ENCODE peak calls at places on chromosome 15, in seven cellular contexts. One of them, this sample, is unnamed.
A peak's percentile ranks its signal among the peaks of the same experiment; 100 is the strongest.

GRCh38 chr15:75051161-75051560 is 27.8 kb downstream of the PPCDC start:
- DNase-seq in iPS DF 6.9: no peak
- DNase-seq in Karpas-422: no peak
- DNase-seq in transverse colon: no peak
- DNase-seq in naive thymus-derived CD4-positive, alpha-beta T cell: no peak
- DNase-seq in brain microvascular endothelial cell: no peak
- DNase-seq in CD8-positive, alpha-beta memory T cell: no peak
- DNase-seq in this sample: no peak

GRCh38 chr15:79815468-79815867 is 81.3 kb downstream of the MTHFS start:
- DNase-seq in naive thymus-derived CD4-positive, alpha-beta T cell: no peak
- DNase-seq in iPS DF 6.9: no peak
- DNase-seq in Karpas-422: no peak
- DNase-seq in CD8-positive, alpha-beta memory T cell: no peak
- DNase-seq in brain microvascular endothelial cell: no peak
- DNase-seq in transverse colon: no peak
- DNase-seq in this sample: no peak

GRCh38 chr15:69996842-69997478 is 100.8 kb downstream of the TLE3 start:
- DNase-seq in Karpas-422: no peak
- DNase-seq in iPS DF 6.9: no peak
- DNase-seq in naive thymus-derived CD4-positive, alpha-beta T cell: no peak
- DNase-seq in CD8-positive, alpha-beta memory T cell: no peak
- DNase-seq in transverse colon: peak; percentile 82
- DNase-seq in brain microvascular endothelial cell: no peak
- DNase-seq in this sample: peak; percentile 70

GRCh38 chr15:98381446-98381845 is 266.9 kb upstream of the IGF1R start:
- DNase-seq in CD8-positive, alpha-beta memory T cell: no peak
- DNase-seq in brain microvascular endothelial cell: no peak
- DNase-seq in iPS DF 6.9: no peak
- DNase-seq in Karpas-422: no peak
- DNase-seq in transverse colon: no peak
- DNase-seq in naive thymus-derived CD4-positive, alpha-beta T cell: no peak
- DNase-seq in this sample: no peak

GRCh38 chr15:35161694-35162093 is 76.6 kb upstream of the NANOGP8 start:
- DNase-seq in brain microvascular endothelial cell: no peak
- DNase-seq in iPS DF 6.9: no peak
- DNase-seq in naive thymus-derived CD4-positive, alpha-beta T cell: no peak
- DNase-seq in Karpas-422: no peak
- DNase-seq in CD8-positive, alpha-beta memory T cell: no peak
- DNase-seq in transverse colon: no peak
- DNase-seq in this sample: no peak

GRCh38 chr15:74833376-74834107 is 7.1 kb downstream of the CPLX3 start:
- DNase-seq in brain microvascular endothelial cell: no peak
- DNase-seq in iPS DF 6.9: no peak
- DNase-seq in transverse colon: no peak
- DNase-seq in Karpas-422: peak; percentile 78
- DNase-seq in naive thymus-derived CD4-positive, alpha-beta T cell: no peak
- DNase-seq in CD8-positive, alpha-beta memory T cell: no peak
- DNase-seq in this sample: no peak

GRCh38 chr15:32709295-32710033 is 8.3 kb upstream of the GREM1 start:
- DNase-seq in transverse colon: no peak
- DNase-seq in Karpas-422: no peak
- DNase-seq in CD8-positive, alpha-beta memory T cell: no peak
- DNase-seq in naive thymus-derived CD4-positive, alpha-beta T cell: no peak
- DNase-seq in iPS DF 6.9: no peak
- DNase-seq in brain microvascular endothelial cell: no peak
- DNase-seq in this sample: no peak

GRCh38 chr15:60917469-60918130 is 311.5 kb downstream of the RORA start:
- DNase-seq in CD8-positive, alpha-beta memory T cell: no peak
- DNase-seq in naive thymus-derived CD4-positive, alpha-beta T cell: no peak
- DNase-seq in iPS DF 6.9: no peak
- DNase-seq in brain microvascular endothelial cell: no peak
- DNase-seq in transverse colon: peak; percentile 41
- DNase-seq in Karpas-422: no peak
- DNase-seq in this sample: peak; percentile 54

GRCh38 chr15:27358751-27359434 is 387.9 kb downstream of the GABRG3 start:
- DNase-seq in transverse colon: no peak
- DNase-seq in Karpas-422: no peak
- DNase-seq in CD8-positive, alpha-beta memory T cell: no peak
- DNase-seq in iPS DF 6.9: peak; percentile 27
- DNase-seq in brain microvascular endothelial cell: no peak
- DNase-seq in naive thymus-derived CD4-positive, alpha-beta T cell: no peak
- DNase-seq in this sample: no peak

GRCh38 chr15:22263738-22264137 is 183.4 kb downstream of the OR4M2 start:
- DNase-seq in naive thymus-derived CD4-positive, alpha-beta T cell: no peak
- DNase-seq in iPS DF 6.9: no peak
- DNase-seq in transverse colon: no peak
- DNase-seq in brain microvascular endothelial cell: no peak
- DNase-seq in CD8-positive, alpha-beta memory T cell: no peak
- DNase-seq in Karpas-422: no peak
- DNase-seq in this sample: no peak

GRCh38 chr15:43514241-43515057 is 3.0 kb upstream of the MAP1A start:
- DNase-seq in Karpas-422: peak; percentile 77
- DNase-seq in iPS DF 6.9: no peak
- DNase-seq in naive thymus-derived CD4-positive, alpha-beta T cell: no peak
- DNase-seq in brain microvascular endothelial cell: no peak
- DNase-seq in transverse colon: peak; percentile 22
- DNase-seq in CD8-positive, alpha-beta memory T cell: peak; percentile 38
- DNase-seq in this sample: no peak

GRCh38 chr15:60328852-60329443 is 68.8 kb downstream of the ANXA2 start:
- DNase-seq in Karpas-422: peak; percentile 60
- DNase-seq in transverse colon: no peak
- DNase-seq in CD8-positive, alpha-beta memory T cell: no peak
- DNase-seq in naive thymus-derived CD4-positive, alpha-beta T cell: no peak
- DNase-seq in brain microvascular endothelial cell: peak; percentile 37
- DNase-seq in iPS DF 6.9: no peak
- DNase-seq in this sample: no peak

GRCh38 chr15:57432141-57432701 is 55.9 kb downstream of the CGNL1 start:
- DNase-seq in brain microvascular endothelial cell: no peak
- DNase-seq in iPS DF 6.9: peak; percentile 66
- DNase-seq in CD8-positive, alpha-beta memory T cell: no peak
- DNase-seq in transverse colon: no peak
- DNase-seq in Karpas-422: no peak
- DNase-seq in naive thymus-derived CD4-positive, alpha-beta T cell: no peak
- DNase-seq in this sample: peak; percentile 53

GRCh38 chr15:79932447-79932846 is 35.6 kb upstream of the MTHFS start:
- DNase-seq in transverse colon: no peak
- DNase-seq in CD8-positive, alpha-beta memory T cell: no peak
- DNase-seq in naive thymus-derived CD4-positive, alpha-beta T cell: no peak
- DNase-seq in Karpas-422: no peak
- DNase-seq in brain microvascular endothelial cell: no peak
- DNase-seq in iPS DF 6.9: no peak
- DNase-seq in this sample: no peak

GRCh38 chr15:73991260-73991659 is 835 bp downstream of the STOML1 start:
- DNase-seq in brain microvascular endothelial cell: no peak
- DNase-seq in CD8-positive, alpha-beta memory T cell: no peak
- DNase-seq in iPS DF 6.9: no peak
- DNase-seq in Karpas-422: no peak
- DNase-seq in transverse colon: peak; percentile 45
- DNase-seq in naive thymus-derived CD4-positive, alpha-beta T cell: no peak
- DNase-seq in this sample: no peak

GRCh38 chr15:89230277-89230676 is 8.9 kb upstream of the RLBP1 start:
- DNase-seq in naive thymus-derived CD4-positive, alpha-beta T cell: no peak
- DNase-seq in Karpas-422: no peak
- DNase-seq in CD8-positive, alpha-beta memory T cell: no peak
- DNase-seq in transverse colon: no peak
- DNase-seq in iPS DF 6.9: no peak
- DNase-seq in brain microvascular endothelial cell: peak; percentile 11
- DNase-seq in this sample: no peak

GRCh38 chr15:77025471-77025901 is 30.6 kb downstream of the PSTPIP1 start:
- DNase-seq in brain microvascular endothelial cell: no peak
- DNase-seq in naive thymus-derived CD4-positive, alpha-beta T cell: no peak
- DNase-seq in iPS DF 6.9: no peak
- DNase-seq in CD8-positive, alpha-beta memory T cell: no peak
- DNase-seq in Karpas-422: no peak
- DNase-seq in transverse colon: no peak
- DNase-seq in this sample: no peak

GRCh38 chr15:72919936-72920455 is 132.3 kb upstream of the NEO1 start:
- DNase-seq in Karpas-422: no peak
- DNase-seq in naive thymus-derived CD4-positive, alpha-beta T cell: no peak
- DNase-seq in brain microvascular endothelial cell: no peak
- DNase-seq in transverse colon: no peak
- DNase-seq in CD8-positive, alpha-beta memory T cell: no peak
- DNase-seq in iPS DF 6.9: no peak
- DNase-seq in this sample: no peak

GRCh38 chr15:101022876-101023275 is 103.7 kb downstream of the LRRK1 start:
- DNase-seq in transverse colon: no peak
- DNase-seq in Karpas-422: no peak
- DNase-seq in CD8-positive, alpha-beta memory T cell: no peak
- DNase-seq in iPS DF 6.9: no peak
- DNase-seq in naive thymus-derived CD4-positive, alpha-beta T cell: no peak
- DNase-seq in brain microvascular endothelial cell: no peak
- DNase-seq in this sample: peak; percentile 10
- H3K27ac ChIP-seq in transverse colon: peak overlapping the region; percentile 73
- H3K27ac ChIP-seq in Karpas-422: no peak overlapping the region
- H3K27ac ChIP-seq in CD8-positive, alpha-beta memory T cell: no peak overlapping the region
- H3K27ac ChIP-seq in iPS DF 6.9: no peak overlapping the region
- H3K27ac ChIP-seq in naive thymus-derived CD4-positive, alpha-beta T cell: no peak overlapping the region
- H3K27ac ChIP-seq in brain microvascular endothelial cell: no peak overlapping the region
- H3K27ac ChIP-seq in this sample: peak overlapping the region; percentile 75

DNA sequence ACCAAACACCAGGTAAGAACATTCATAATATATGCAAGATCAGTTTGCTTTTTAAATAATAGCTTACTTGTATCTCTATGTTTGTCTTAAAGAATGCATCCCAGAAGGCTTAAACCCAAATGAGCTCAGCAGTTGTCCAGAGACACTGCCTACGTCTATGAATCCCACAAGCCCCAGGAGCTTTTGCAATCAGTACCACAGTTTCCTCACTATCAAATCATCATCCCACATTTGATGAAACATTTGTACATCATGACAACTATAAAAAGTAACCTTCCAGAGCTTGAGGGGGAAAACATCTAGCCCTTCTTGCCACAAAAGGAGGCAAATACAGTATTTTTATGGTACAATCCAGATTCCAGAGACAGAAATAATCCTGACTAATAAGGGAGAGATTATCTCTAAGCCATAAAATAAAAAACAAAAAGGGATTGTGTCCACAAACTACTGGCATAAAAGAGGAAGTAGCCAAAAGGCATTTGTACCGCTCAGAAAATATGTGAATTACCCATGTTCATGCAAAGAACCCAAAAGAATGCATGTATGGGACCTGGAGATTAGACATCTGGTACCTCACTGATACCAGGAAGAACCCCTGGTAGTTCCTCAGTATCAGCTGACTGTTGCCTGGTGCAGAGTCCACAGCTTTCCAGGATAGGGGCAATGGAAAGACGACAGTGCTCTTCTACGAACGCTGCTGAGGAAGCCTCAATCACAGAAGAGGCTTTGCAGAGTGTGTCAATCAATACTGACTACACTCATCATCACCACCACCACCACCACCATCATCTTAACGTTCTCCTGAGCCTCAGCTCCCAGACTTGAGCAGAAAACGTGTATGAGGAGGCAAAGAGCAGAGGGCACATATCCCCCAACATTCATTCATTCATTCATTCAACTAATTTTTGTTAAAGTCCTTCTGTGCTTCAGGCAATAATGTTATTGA is 63.4 kb downstream of the ATP8B4 start:
- DNase-seq in iPS DF 6.9: no peak
- DNase-seq in Karpas-422: no peak
- DNase-seq in transverse colon: no peak
- DNase-seq in naive thymus-derived CD4-positive, alpha-beta T cell: no peak
- DNase-seq in brain microvascular endothelial cell: peak; percentile 81
- DNase-seq in CD8-positive, alpha-beta memory T cell: no peak
- DNase-seq in this sample: no peak
- H3K27ac ChIP-seq in iPS DF 6.9: no peak overlapping the region
- H3K27ac ChIP-seq in Karpas-422: no peak overlapping the region
- H3K27ac ChIP-seq in transverse colon: peak overlapping the region; percentile 59
- H3K27ac ChIP-seq in naive thymus-derived CD4-positive, alpha-beta T cell: no peak overlapping the region
- H3K27ac ChIP-seq in brain microvascular endothelial cell: peak overlapping the region; percentile 88
- H3K27ac ChIP-seq in CD8-positive, alpha-beta memory T cell: no peak overlapping the region
- H3K27ac ChIP-seq in this sample: no peak overlapping the region

GRCh38 chr15:44810237-44810636 is 73.9 kb downstream of the TRIM69 start:
- DNase-seq in naive thymus-derived CD4-positive, alpha-beta T cell: no peak
- DNase-seq in CD8-positive, alpha-beta memory T cell: no peak
- DNase-seq in transverse colon: no peak
- DNase-seq in iPS DF 6.9: no peak
- DNase-seq in Karpas-422: no peak
- DNase-seq in brain microvascular endothelial cell: no peak
- DNase-seq in this sample: no peak

GRCh38 chr15:44813231-44813630 is 76.9 kb downstream of the TRIM69 start:
- DNase-seq in CD8-positive, alpha-beta memory T cell: no peak
- DNase-seq in transverse colon: peak; percentile 44
- DNase-seq in brain microvascular endothelial cell: no peak
- DNase-seq in naive thymus-derived CD4-positive, alpha-beta T cell: no peak
- DNase-seq in Karpas-422: no peak
- DNase-seq in iPS DF 6.9: no peak
- DNase-seq in this sample: peak; percentile 44

GRCh38 chr15:44812029-44812517 is 75.7 kb downstream of the TRIM69 start:
- DNase-seq in transverse colon: peak; percentile 90
- DNase-seq in Karpas-422: no peak
- DNase-seq in brain microvascular endothelial cell: no peak
- DNase-seq in CD8-positive, alpha-beta memory T cell: no peak
- DNase-seq in naive thymus-derived CD4-positive, alpha-beta T cell: no peak
- DNase-seq in iPS DF 6.9: no peak
- DNase-seq in this sample: peak; percentile 76

GRCh38 chr15:44808557-44808956 is 72.2 kb downstream of the TRIM69 start:
- DNase-seq in brain microvascular endothelial cell: no peak
- DNase-seq in Karpas-422: no peak
- DNase-seq in CD8-positive, alpha-beta memory T cell: no peak
- DNase-seq in naive thymus-derived CD4-positive, alpha-beta T cell: no peak
- DNase-seq in transverse colon: no peak
- DNase-seq in iPS DF 6.9: no peak
- DNase-seq in this sample: no peak

DNA sequence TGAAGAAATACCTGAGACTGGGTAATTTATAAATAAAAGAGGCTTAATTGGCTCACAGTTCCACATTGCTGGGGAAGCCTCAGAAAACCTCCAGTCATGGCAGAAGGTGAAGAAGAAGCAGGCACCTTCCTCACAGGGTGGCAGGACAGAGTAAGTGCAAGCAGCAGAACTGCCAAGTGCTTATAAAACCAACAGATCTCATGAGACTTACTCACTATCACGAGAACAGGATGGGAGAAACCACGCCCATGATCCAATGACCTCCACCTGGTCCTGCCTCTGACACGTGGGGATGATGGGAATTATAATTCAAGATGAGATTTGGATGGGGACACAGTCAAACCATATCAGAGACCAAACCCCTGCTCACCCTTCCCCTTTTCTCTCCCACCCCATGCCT is 75.0 kb downstream of the TRIM69 start:
- DNase-seq in naive thymus-derived CD4-positive, alpha-beta T cell: no peak
- DNase-seq in iPS DF 6.9: no peak
- DNase-seq in transverse colon: peak; percentile 47
- DNase-seq in CD8-positive, alpha-beta memory T cell: no peak
- DNase-seq in brain microvascular endothelial cell: no peak
- DNase-seq in Karpas-422: no peak
- DNase-seq in this sample: no peak
- H3K27ac ChIP-seq in naive thymus-derived CD4-positive, alpha-beta T cell: no peak overlapping the region
- H3K27ac ChIP-seq in iPS DF 6.9: no peak overlapping the region
- H3K27ac ChIP-seq in transverse colon: peak overlapping the region; percentile 78
- H3K27ac ChIP-seq in CD8-positive, alpha-beta memory T cell: no peak overlapping the region
- H3K27ac ChIP-seq in brain microvascular endothelial cell: no peak overlapping the region
- H3K27ac ChIP-seq in Karpas-422: no peak overlapping the region
- H3K27ac ChIP-seq in this sample: no peak overlapping the region

GRCh38 chr15:62999178-62999577 is 43.4 kb upstream of the TPM1 start:
- DNase-seq in transverse colon: no peak
- DNase-seq in iPS DF 6.9: no peak
- DNase-seq in CD8-positive, alpha-beta memory T cell: no peak
- DNase-seq in brain microvascular endothelial cell: no peak
- DNase-seq in Karpas-422: no peak
- DNase-seq in naive thymus-derived CD4-positive, alpha-beta T cell: no peak
- DNase-seq in this sample: no peak
- H3K27ac ChIP-seq in transverse colon: no peak overlapping the region
- H3K27ac ChIP-seq in iPS DF 6.9: no peak overlapping the region
- H3K27ac ChIP-seq in CD8-positive, alpha-beta memory T cell: no peak overlapping the region
- H3K27ac ChIP-seq in brain microvascular endothelial cell: no peak overlapping the region
- H3K27ac ChIP-seq in Karpas-422: no peak overlapping the region
- H3K27ac ChIP-seq in naive thymus-derived CD4-positive, alpha-beta T cell: no peak overlapping the region
- H3K27ac ChIP-seq in this sample: no peak overlapping the region

This sample was measured in stomach.